ENCODE peak calls at places on chromosomes 13 and 19, in nine cellular contexts. A, T, V, N, S, U, R, F and L are unnamed samples.

GRCh38 chr13:110109140-110109783 is 197.7 kb downstream of the COL4A1 start:
- DNase-seq in A (no peak), T (no peak), V (no peak), N (no peak), S (no peak), U (no peak), R (no peak), F (no peak), L (no peak)

GRCh38 chr13:41065098-41065497 is 3.8 kb downstream of the WBP4 start:
- DNase-seq in A (no peak), T (no peak), V (no peak), N (peak; percentile 78), S (no peak), U (no peak), R (no peak), F (no peak), L (no peak)

GRCh38 chr13:93151277-93151676 is 75.3 kb upstream of the GPC6 start:
- DNase-seq in A (no peak), T (no peak), V (no peak), N (peak; percentile 59), S (no peak), U (no peak), R (peak; percentile 87), F (no peak), L (no peak)

GRCh38 chr13:49444517-49445395 is 682 bp downstream of the SETDB2 start:
- DNase-seq in A (peak; percentile 60), T (peak; percentile 10), V (no peak), N (peak; percentile 91), S (no peak), U (no peak), R (peak; percentile 74), F (peak; percentile 73), L (peak; percentile 37)

GRCh38 chr13:34161829-34162544 is 344.0 kb downstream of the RFC3 start:
- DNase-seq in A (no peak), T (no peak), V (no peak), N (peak; percentile 94), S (no peak), U (no peak), R (peak; percentile 80), F (peak; percentile 88), L (no peak)

GRCh38 chr19:35306473-35307246 is 14.7 kb downstream of the MAG start:
- DNase-seq in A (peak; percentile 36), T (no peak), V (no peak), N (no peak), S (no peak), U (no peak), R (peak; percentile 18), F (no peak), L (no peak)

GRCh38 chr13:37597477-37597876 is 1.1 kb downstream of the POSTN start:
- DNase-seq in A (no peak), T (no peak), V (no peak), N (no peak), S (no peak), U (no peak), R (no peak), F (no peak), L (no peak)

GRCh38 chr19:14149509-14149994 is 13.2 kb upstream of the ASF1B start:
- DNase-seq in A (no peak), T (peak; percentile 49), V (peak; percentile 31), N (peak; percentile 37), S (no peak), U (peak; percentile 20), R (peak; percentile 22), F (no peak), L (peak; percentile 43)

GRCh38 chr19:50906217-50906616 is 5.0 kb downstream of the KLK4 start:
- DNase-seq in A (peak; percentile 49), T (no peak), V (no peak), N (no peak), S (no peak), U (no peak), R (no peak), F (no peak), L (no peak)

GRCh38 chr19:5154129-5154798 is 185.4 kb downstream of the KDM4B start:
- DNase-seq in A (peak; percentile 67), T (peak; percentile 21), V (no peak), N (peak; percentile 25), S (no peak), U (no peak), R (no peak), F (no peak), L (peak; percentile 51)

GRCh38 chr19:28652790-28653189 is 560.2 kb downstream of the UQCRFS1 start:
- DNase-seq in A (no peak), T (no peak), V (no peak), N (no peak), S (no peak), U (no peak), R (no peak), F (no peak), L (no peak)

GRCh38 chr19:39398297-39398864 is 7.2 kb downstream of the MED29 start:
- DNase-seq in A (no peak), T (peak; percentile 28), V (peak; percentile 57), N (peak; percentile 89), S (no peak), U (peak; percentile 41), R (peak; percentile 95), F (peak; percentile 90), L (no peak)

GRCh38 chr13:37833411-37833810 is 36.2 kb downstream of the TRPC4 start:
- DNase-seq in A (no peak), T (no peak), V (no peak), N (no peak), S (no peak), U (no peak), R (no peak), F (no peak), L (no peak)

GRCh38 chr13:19742651-19743050 is 40.1 kb downstream of the PSPC1 start:
- DNase-seq in A (no peak), T (no peak), V (no peak), N (no peak), S (no peak), U (no peak), R (no peak), F (no peak), L (no peak)

GRCh38 chr19:54674021-54674617 is 11.3 kb downstream of the LILRB4 start:
- DNase-seq in A (peak; percentile 32), T (no peak), V (no peak), N (peak; percentile 27), S (no peak), U (no peak), R (peak; percentile 37), F (peak; percentile 24), L (no peak)

GRCh38 chr13:38350114-38350617 is 515 bp downstream of the UFM1 start:
- DNase-seq in A (peak; percentile 31), T (peak; percentile 24), V (peak; percentile 21), N (peak; percentile 65), S (peak; percentile 21), U (peak; percentile 40), R (peak; percentile 74), F (peak; percentile 36), L (peak; percentile 53)

GRCh38 chr19:35717665-35718344 is at the start of gene KMT2B:
- DNase-seq in A (no peak), T (no peak), V (no peak), N (peak; percentile 96), S (no peak), U (no peak), R (peak; percentile 97), F (no peak), L (no peak)

GRCh38 chr19:1613808-1614570 is 8.7 kb upstream of the UQCR11 start:
- DNase-seq in A (no peak), T (no peak), V (no peak), N (no peak), S (no peak), U (no peak), R (no peak), F (no peak), L (no peak)

GRCh38 chr13:99859178-99860177 is 112.1 kb downstream of the ZIC5 start:
- DNase-seq in A (no peak), T (no peak), V (no peak), N (no peak), S (no peak), U (peak; percentile 50), R (no peak), F (no peak), L (peak; percentile 89)

GRCh38 chr13:112131740-112132113 is 64.8 kb downstream of the SOX1 start:
- DNase-seq in A (no peak), T (no peak), V (no peak), N (no peak), S (no peak), U (no peak), R (no peak), F (no peak), L (no peak)

GRCh38 chr19:52170863-52171320 is 529 bp downstream of the ZNF836 start:
- DNase-seq in A (peak; percentile 19), T (no peak), V (no peak), N (no peak), S (no peak), U (peak; percentile 2), R (no peak), F (no peak), L (no peak)

GRCh38 chr19:46408611-46409039 is 4.7 kb downstream of the CCDC8 start:
- DNase-seq in A (no peak), T (no peak), V (no peak), N (peak; percentile 87), S (no peak), U (no peak), R (peak; percentile 59), F (no peak), L (no peak)

GRCh38 chr19:4051175-4052101 is 15.3 kb downstream of the ZBTB7A start:
- DNase-seq in A (no peak), T (no peak), V (no peak), N (peak; percentile 63), S (no peak), U (no peak), R (peak; percentile 88), F (peak; percentile 88), L (no peak)

GRCh38 chr13:72132065-72132464 is 265.1 kb upstream of the DACH1 start:
- DNase-seq in A (no peak), T (no peak), V (no peak), N (no peak), S (no peak), U (no peak), R (no peak), F (no peak), L (no peak)

GRCh38 chr13:44116562-44117315 is 237.0 kb downstream of the LACC1 start:
- DNase-seq in A (peak; percentile 10), T (no peak), V (no peak), N (peak; percentile 37), S (no peak), U (no peak), R (no peak), F (peak; percentile 4), L (no peak)

GRCh38 chr19:10089801-10090375 is 3.8 kb downstream of the SHFL start:
- DNase-seq in A (no peak), T (no peak), V (no peak), N (no peak), S (no peak), U (no peak), R (no peak), F (no peak), L (no peak)

GRCh38 chr19:38592940-38593339 is 24.8 kb downstream of the MAP4K1 start:
- DNase-seq in A (no peak), T (no peak), V (no peak), N (no peak), S (no peak), U (no peak), R (no peak), F (no peak), L (no peak)

GRCh38 chr13:46071590-46072249 is 19.2 kb upstream of the ZC3H13 start:
- DNase-seq in A (peak; percentile 31), T (no peak), V (no peak), N (no peak), S (no peak), U (no peak), R (no peak), F (no peak), L (no peak)

GRCh38 chr13:49026851-49027250 is 51.1 kb downstream of the FNDC3A start:
- DNase-seq in A (no peak), T (no peak), V (no peak), N (no peak), S (no peak), U (no peak), R (no peak), F (no peak), L (no peak)

GRCh38 chr13:31424130-31424729 is 224.5 kb downstream of the B3GLCT start:
- DNase-seq in A (peak; percentile 81), T (peak; percentile 12), V (peak; percentile 57), N (peak; percentile 79), S (peak; percentile 21), U (peak; percentile 16), R (peak; percentile 83), F (peak; percentile 71), L (peak; percentile 62)

GRCh38 chr19:13610042-13610691 is 103.9 kb upstream of the CACNA1A start:
- DNase-seq in A (no peak), T (no peak), V (no peak), N (no peak), S (no peak), U (no peak), R (no peak), F (no peak), L (peak; percentile 28)